ENCODE peak calls at places on chromosomes 16 and 17, in seven cellular contexts. V is HCT116; A is left ventricle myocardium inferior; R is aorta; E is GM23248; T is dorsolateral prefrontal cortex; I is CD4-positive, alpha-beta T cell. N is an unnamed sample. For H3K27me3, the result is how much of the 10 kb centered on the place peaks cover.

GRCh38 chr17:17413215-17413792 is 63.5 kb upstream of the MED9 start:
- DNase-seq in V (no peak), A (no peak), R (no peak), E (peak), T (no peak), I (no peak), N (no peak)

GRCh38 chr16:8848231-8848938 is 20.4 kb downstream of the CARHSP1 start:
- DNase-seq in V (no peak), A (no peak), R (no peak), E (no peak), T (no peak), I (no peak), N (no peak)

GRCh38 chr17:3398310-3398709 is at the start of gene OR1E1:
- DNase-seq in V (no peak), A (no peak), R (no peak), E (no peak), T (no peak), I (no peak), N (no peak)

GRCh38 chr16:84270071-84270470 is 24.6 kb upstream of the WFDC1 start:
- DNase-seq in V (no peak), A (no peak), R (no peak), E (no peak), T (no peak), I (no peak), N (no peak)

GRCh38 chr16:48318630-48319029 is 66.6 kb downstream of the SIAH1 start:
- DNase-seq in V (no peak), A (no peak), R (peak), E (no peak), T (no peak), I (peak), N (peak)

GRCh38 chr16:12461201-12461600 is 342.5 kb downstream of the CPPED1 start:
- DNase-seq in V (no peak), A (no peak), R (no peak), E (no peak), T (no peak), I (no peak), N (no peak)

GRCh38 chr16:54657058-54657708 is 273.5 kb upstream of the IRX5 start:
- DNase-seq in V (peak), A (no peak), R (peak), E (peak), T (no peak), I (no peak), N (peak)

GRCh38 chr17:75919611-75920010 is 14.9 kb upstream of the MRPL38 start:
- DNase-seq in V (no peak), A (no peak), R (no peak), E (no peak), T (no peak), I (no peak), N (no peak)

GRCh38 chr17:40179923-40180659 is 2.8 kb downstream of the RAPGEFL1 start:
- DNase-seq in V (no peak), A (no peak), R (no peak), E (peak), T (no peak), I (no peak), N (no peak)

GRCh38 chr17:79943354-79944241 is 92.1 kb downstream of the TBC1D16 start:
- DNase-seq in V (no peak), A (peak), R (peak), E (no peak), T (no peak), I (no peak), N (peak)

GRCh38 chr16:28317040-28317880 is 24.9 kb downstream of the SBK1 start:
- DNase-seq in V (peak), A (peak), R (peak), E (peak), T (peak), I (peak), N (peak)

GRCh38 chr17:42675984-42676423 is 790 bp downstream of the PLEKHH3 start:
- DNase-seq in V (no peak), A (peak), R (peak), E (peak), T (no peak), I (no peak), N (no peak)

GRCh38 chr17:28344435-28344901 is 8.9 kb downstream of the TNFAIP1 start:
- DNase-seq in V (no peak), A (no peak), R (no peak), E (no peak), T (no peak), I (no peak), N (no peak)

GRCh38 chr16:23064642-23065041 is 84.6 kb downstream of the USP31 start:
- DNase-seq in V (no peak), A (no peak), R (no peak), E (no peak), T (no peak), I (no peak), N (no peak)

GRCh38 chr16:84834403-84834772 is 14.6 kb downstream of the CRISPLD2 start:
- DNase-seq in V (no peak), A (no peak), R (no peak), E (no peak), T (peak), I (no peak), N (no peak)

GRCh38 chr16:3458852-3459361 is 15.4 kb downstream of the NAA60 start:
- DNase-seq in V (no peak), A (no peak), R (no peak), E (peak), T (no peak), I (no peak), N (no peak)

GRCh38 chr17:7147772-7148171 is 31.4 kb downstream of the ASGR1 start:
- DNase-seq in V (no peak), A (no peak), R (no peak), E (no peak), T (no peak), I (no peak), N (no peak)

GRCh38 chr16:51141541-51141940 is 9.5 kb downstream of the SALL1 start:
- DNase-seq in V (no peak), A (no peak), R (no peak), E (no peak), T (no peak), I (no peak), N (no peak)

GRCh38 chr17:9472094-9472493 is 103.5 kb downstream of the STX8 start:
- DNase-seq in V (no peak), A (no peak), R (no peak), E (peak), T (no peak), I (no peak), N (no peak)

GRCh38 chr16:65546353-65546791 is 424.5 kb upstream of the CDH11 start:
- DNase-seq in V (no peak), A (no peak), R (no peak), E (peak), T (no peak), I (no peak), N (no peak)

GRCh38 chr16:51159296-51159695 is 8.2 kb upstream of the SALL1 start:
- DNase-seq in V (no peak), A (no peak), R (no peak), E (peak), T (no peak), I (no peak), N (no peak)

GRCh38 chr16:1526608-1527555 is 6.6 kb upstream of the TMEM204 start:
- DNase-seq in V (no peak), A (no peak), R (no peak), E (no peak), T (no peak), I (no peak), N (no peak)

GRCh38 chr16:84574191-84574590 is 43.7 kb downstream of the COTL1 start:
- DNase-seq in V (no peak), A (no peak), R (no peak), E (no peak), T (no peak), I (no peak), N (no peak)

GRCh38 chr17:45646288-45646988 is 137.7 kb upstream of the CRHR1 start:
- DNase-seq in V (no peak), A (no peak), R (no peak), E (no peak), T (no peak), I (no peak), N (no peak)

GRCh38 chr17:63819131-63819530 is 8.1 kb upstream of the PSMC5 start:
- DNase-seq in V (no peak), A (no peak), R (no peak), E (no peak), T (no peak), I (no peak), N (no peak)

GRCh38 chr16:35745821-35746248 is 2286.4 kb downstream of the TP53TG3F start:
- DNase-seq in V (no peak), A (no peak), R (no peak), E (no peak), T (no peak), I (no peak), N (no peak)

GRCh38 chr17:80122026-80122575 is 20.7 kb downstream of the GAA start:
- DNase-seq in V (no peak), A (no peak), R (no peak), E (no peak), T (no peak), I (no peak), N (no peak)

GRCh38 chr16:73095885-73096341 is 48.0 kb upstream of the ZFHX3 start:
- DNase-seq in V (no peak), A (no peak), R (no peak), E (peak), T (no peak), I (no peak), N (peak)

GRCh38 chr16:54287018-54287757 is 601 bp upstream of the IRX3 start:
- DNase-seq in V (peak), A (peak), R (peak), E (no peak), T (no peak), I (no peak), N (no peak)

GRCh38 chr16:56608876-56609462 is 585 bp downstream of the MT2A start:
- DNase-seq in V (no peak), A (no peak), R (no peak), E (peak), T (no peak), I (no peak), N (peak)

GRCh38 chr17:75416006-75416405 is 10.5 kb upstream of the GRB2 start:
- DNase-seq in V (no peak), A (no peak), R (no peak), E (no peak), T (no peak), I (no peak), N (no peak)

GRCh38 chr17:70420876-70421445 is 251.6 kb downstream of the KCNJ2 start:
- DNase-seq in V (no peak), A (no peak), R (no peak), E (no peak), T (no peak), I (no peak), N (no peak)

GRCh38 chr16:27244363-27244755 is 24.2 kb downstream of the NSMCE1 start:
- DNase-seq in V (no peak), A (no peak), R (no peak), E (no peak), T (no peak), I (no peak), N (peak)

GRCh38 chr16:585351-585750 is 4.5 kb upstream of the RAB40C start:
- DNase-seq in V (no peak), A (no peak), R (no peak), E (no peak), T (no peak), I (no peak), N (peak)

GRCh38 chr16:4081577-4082021 is 34.6 kb downstream of the ADCY9 start:
- DNase-seq in V (no peak), A (no peak), R (no peak), E (peak), T (no peak), I (no peak), N (no peak)

GRCh38 chr17:59423137-59423703 is 91.8 kb downstream of the YPEL2 start:
- DNase-seq in V (peak), A (peak), R (peak), E (peak), T (no peak), I (no peak), N (peak)

GRCh38 chr16:86587487-86587886 is 9.1 kb downstream of the FOXL1 start:
- DNase-seq in V (no peak), A (no peak), R (no peak), E (no peak), T (no peak), I (no peak), N (no peak)

GRCh38 chr16:86593913-86594312 is 15.6 kb downstream of the FOXL1 start:
- DNase-seq in V (no peak), A (no peak), R (no peak), E (no peak), T (no peak), I (no peak), N (no peak)

GRCh38 chr16:86594712-86595111 is 16.4 kb downstream of the FOXL1 start:
- DNase-seq in V (no peak), A (no peak), R (no peak), E (no peak), T (no peak), I (no peak), N (no peak)

GRCh38 chr16:86590501-86591144 is 12.3 kb downstream of the FOXL1 start:
- DNase-seq in V (no peak), A (no peak), R (no peak), E (peak), T (no peak), I (no peak), N (no peak)

GRCh38 chr16:86591270-86591669 is 12.9 kb downstream of the FOXL1 start:
- DNase-seq in V (no peak), A (no peak), R (no peak), E (no peak), T (no peak), I (no peak), N (no peak)
- H3K27me3 ChIP-seq in V (half or more), A (half or more), R (under half), E (under half), T (under half), I (under half), N (under half)

GRCh38 chr16:17939723-17940122 is 396.8 kb downstream of the NPIPA8 start:
- DNase-seq in V (no peak), A (no peak), R (no peak), E (no peak), T (no peak), I (no peak), N (no peak)

GRCh38 chr16:17939052-17939673 is 397.4 kb downstream of the NPIPA8 start:
- DNase-seq in V (no peak), A (no peak), R (no peak), E (no peak), T (no peak), I (no peak), N (no peak)

GRCh38 chr16:17942067-17942466 is 394.5 kb downstream of the NPIPA8 start:
- DNase-seq in V (no peak), A (no peak), R (no peak), E (no peak), T (no peak), I (no peak), N (no peak)

GRCh38 chr16:17938546-17938945 is 398.0 kb downstream of the NPIPA8 start:
- DNase-seq in V (no peak), A (no peak), R (no peak), E (no peak), T (no peak), I (no peak), N (no peak)

GRCh38 chr16:17940584-17940983 is 396.0 kb downstream of the NPIPA8 start:
- DNase-seq in V (no peak), A (no peak), R (no peak), E (no peak), T (no peak), I (no peak), N (no peak)
- H3K27ac ChIP-seq in V (no peak), A (no peak), R (no peak), E (no peak), T (no peak), I (no peak), N (no peak)

DNA sequence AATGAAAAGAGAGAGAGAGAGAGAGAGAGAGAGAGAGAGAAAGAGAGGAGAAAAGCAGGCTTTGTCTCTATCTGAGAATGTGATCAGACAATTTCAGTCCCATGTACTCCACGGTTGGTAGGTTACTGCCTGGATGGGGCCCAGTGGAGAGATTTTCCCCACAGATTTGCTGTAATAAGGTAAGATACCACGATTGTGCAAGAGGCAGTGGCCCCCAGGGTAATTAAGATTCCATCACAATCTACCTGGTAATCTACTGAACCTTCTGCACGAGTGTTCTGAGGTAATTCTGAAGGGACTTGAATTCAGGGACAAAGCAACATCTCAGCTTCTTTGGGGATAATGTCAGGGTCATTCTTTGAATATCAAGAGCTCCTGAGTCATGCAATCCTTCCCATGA is 306.7 kb downstream of the MAF start:
- DNase-seq in V (no peak), A (no peak), R (no peak), E (no peak), T (no peak), I (no peak), N (no peak)
- H3K27me3 ChIP-seq in V (under half), A (under half), R (under half), E (under half), T (under half), I (under half), N (under half)

GRCh38 chr16:19008245-19008644 is 24.5 kb downstream of the TMC7 start:
- DNase-seq in V (no peak), A (no peak), R (no peak), E (peak), T (peak), I (no peak), N (no peak)

GRCh38 chr16:19006446-19007315 is 22.9 kb downstream of the TMC7 start:
- DNase-seq in V (no peak), A (no peak), R (no peak), E (no peak), T (no peak), I (no peak), N (no peak)

GRCh38 chr16:19005561-19006445 is 22.1 kb downstream of the TMC7 start:
- DNase-seq in V (peak), A (peak), R (no peak), E (peak), T (peak), I (no peak), N (no peak)

GRCh38 chr16:19011169-19011731 is 27.5 kb downstream of the TMC7 start:
- DNase-seq in V (no peak), A (no peak), R (no peak), E (no peak), T (no peak), I (no peak), N (no peak)

DNA sequence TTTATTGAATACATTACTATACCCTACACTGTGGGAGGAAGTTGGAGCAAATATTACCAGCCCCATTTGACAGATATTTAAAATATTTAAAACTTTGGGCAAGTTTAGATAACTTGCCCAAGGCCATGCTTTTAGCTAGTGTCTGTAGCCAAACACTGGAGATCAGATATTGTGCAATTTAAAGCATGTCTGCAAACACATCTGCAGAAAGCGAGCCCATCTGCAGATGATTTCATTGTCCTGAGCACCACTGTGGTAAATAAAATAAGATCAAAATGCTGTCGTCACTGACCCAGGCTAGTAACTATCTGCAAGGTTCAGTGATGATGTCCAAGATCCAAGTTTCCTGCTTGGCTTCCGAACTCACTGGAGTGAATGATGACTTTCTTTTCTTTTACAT is 25.0 kb downstream of the TMC7 start:
- DNase-seq in V (no peak), A (no peak), R (no peak), E (peak), T (no peak), I (no peak), N (no peak)
- H3K27ac ChIP-seq in V (no peak), A (no peak), R (no peak), E (peak), T (peak), I (no peak), N (no peak)

GRCh38 chr17:796609-797008 is 14.5 kb downstream of the MRM3 start:
- DNase-seq in V (no peak), A (no peak), R (no peak), E (no peak), T (no peak), I (no peak), N (no peak)

GRCh38 chr17:797236-797635 is 15.1 kb downstream of the MRM3 start:
- DNase-seq in V (no peak), A (no peak), R (no peak), E (no peak), T (no peak), I (no peak), N (no peak)

GRCh38 chr17:795721-796120 is 13.6 kb downstream of the MRM3 start:
- DNase-seq in V (no peak), A (no peak), R (no peak), E (no peak), T (no peak), I (no peak), N (no peak)

GRCh38 chr17:800446-801242 is 18.5 kb downstream of the MRM3 start:
- DNase-seq in V (no peak), A (no peak), R (no peak), E (no peak), T (no peak), I (no peak), N (no peak)

DNA sequence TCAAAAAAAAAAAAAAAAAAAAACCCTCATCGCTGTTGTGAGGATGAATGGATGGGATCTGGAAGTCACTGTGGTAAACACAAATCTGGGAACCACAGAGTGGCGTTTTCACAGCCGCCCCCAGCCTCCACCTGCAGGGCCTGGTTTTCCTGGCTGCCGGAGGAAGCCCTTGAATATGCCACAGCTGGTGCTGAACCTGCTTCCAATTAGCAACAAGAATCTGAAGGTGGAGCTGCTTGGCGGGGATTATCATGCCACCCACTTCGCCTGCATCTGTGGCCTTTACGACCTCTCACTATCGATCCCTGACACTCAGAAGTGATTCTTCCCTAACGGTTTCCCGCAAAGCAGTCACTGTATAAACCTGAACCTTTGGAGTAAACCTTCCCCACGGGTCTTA is 16.1 kb downstream of the MRM3 start:
- DNase-seq in V (no peak), A (no peak), R (no peak), E (no peak), T (no peak), I (no peak), N (no peak)
- H3K27me3 ChIP-seq in V (under half), A (under half), R (under half), E (under half), T (under half), I (under half), N (under half)

DNA sequence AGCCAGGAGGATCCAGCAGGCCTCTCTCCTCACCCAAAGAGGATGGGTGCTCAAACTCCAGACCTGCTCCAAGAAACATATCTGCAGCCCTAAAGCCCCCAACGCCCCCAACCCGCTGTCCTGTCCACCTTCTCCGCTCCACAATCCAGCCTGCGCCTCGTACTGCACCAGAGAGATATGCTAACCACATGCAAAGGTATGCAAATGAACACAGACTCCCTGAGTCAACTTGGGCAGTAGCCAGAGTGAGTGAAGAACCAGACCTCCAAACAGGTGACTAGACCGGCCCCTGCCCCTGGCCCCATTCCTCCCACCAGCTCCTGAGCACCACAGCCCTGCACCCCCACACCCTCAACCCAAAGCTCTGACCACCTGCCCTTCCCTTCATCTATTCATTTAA is 28.9 kb upstream of the EIF1 start:
- DNase-seq in V (no peak), A (no peak), R (no peak), E (no peak), T (no peak), I (no peak), N (no peak)
- H3K27ac ChIP-seq in V (no peak), A (no peak), R (no peak), E (no peak), T (no peak), I (no peak), N (no peak)

N was measured in adrenal gland.